ENCODE peak calls at places on chromosomes 2 and 18, in four cellular contexts. Z is spleen; J is lung; Y is CD8-positive, alpha-beta T cell. D is an unnamed sample. For H3K27me3, the result is how much of the 10 kb centered on the place peaks cover.

GRCh38 chr2:42224422-42225067 is 55.4 kb downstream of the EML4 start:
- DNase-seq in J (no peak), Y (no peak), Z (no peak), D (no peak)

GRCh38 chr2:84971799-84972790 is 1.1 kb downstream of the KCMF1 start:
- DNase-seq in Z (peak), J (peak), Y (peak), D (peak)

GRCh38 chr2:122340246-122340645 is 584.8 kb downstream of the TSN start:
- DNase-seq in Y (no peak), J (no peak), Z (no peak), D (no peak)

GRCh38 chr2:64288321-64288931 is 144.2 kb upstream of the PELI1 start:
- DNase-seq in Z (no peak), Y (no peak), J (no peak), D (no peak)

GRCh38 chr2:179592167-179592936 is 269.1 kb downstream of the ZNF385B start:
- DNase-seq in J (no peak), Y (no peak), Z (no peak), D (no peak)

GRCh38 chr18:21933931-21934765 is 193.6 kb downstream of the MIB1 start:
- DNase-seq in J (no peak), Y (no peak), Z (no peak), D (no peak)

GRCh38 chr2:239268082-239268481 is 132.7 kb downstream of the HDAC4 start:
- DNase-seq in Y (peak), J (no peak), Z (peak), D (no peak)

GRCh38 chr2:10140841-10141610 is 18.5 kb downstream of the RRM2 start:
- DNase-seq in J (no peak), Y (no peak), Z (peak), D (no peak)

GRCh38 chr18:55998071-55998522 is 410.1 kb upstream of the TCF4 start:
- DNase-seq in J (no peak), Z (no peak), Y (no peak), D (no peak)

GRCh38 chr2:203988540-203989264 is 52.1 kb downstream of the ICOS start:
- DNase-seq in Z (no peak), J (no peak), Y (no peak), D (no peak)

GRCh38 chr2:15618449-15618855 is 26.8 kb downstream of the DDX1 start:
- DNase-seq in J (no peak), Y (no peak), Z (peak), D (no peak)

GRCh38 chr2:210072922-210073509 is 70.6 kb downstream of the RPE start:
- DNase-seq in Z (no peak), Y (no peak), J (no peak), D (no peak)

GRCh38 chr18:36089001-36089400 is 21.6 kb upstream of the RPRD1A start:
- DNase-seq in Z (no peak), J (no peak), Y (no peak), D (no peak)

GRCh38 chr2:206540757-206541156 is 97.4 kb downstream of the ADAM23 start:
- DNase-seq in Z (no peak), J (no peak), Y (no peak), D (no peak)

GRCh38 chr2:223894968-223895367 is 50.2 kb downstream of the WDFY1 start:
- DNase-seq in Z (no peak), Y (no peak), J (no peak), D (no peak)

GRCh38 chr2:37809525-37809924 is 115.6 kb upstream of the RMDN2 start:
- DNase-seq in Y (no peak), Z (no peak), J (peak), D (no peak)

GRCh38 chr2:80499095-80499494 is 194.5 kb upstream of the LRRTM1 start:
- DNase-seq in Y (no peak), Z (no peak), J (no peak), D (no peak)

GRCh38 chr2:119126650-119127049 is 31.9 kb downstream of the C1QL2 start:
- DNase-seq in Z (no peak), J (no peak), Y (peak), D (peak)

GRCh38 chr18:9697121-9697520 is 11.0 kb upstream of the RAB31 start:
- DNase-seq in Y (no peak), Z (no peak), J (no peak), D (no peak)

GRCh38 chr2:169839954-169840746 is 12.9 kb downstream of the UBR3 start:
- DNase-seq in Z (no peak), Y (no peak), J (no peak), D (no peak)

GRCh38 chr2:121699421-121700328 is 37.0 kb downstream of the NIFK start:
- DNase-seq in Z (peak), J (peak), Y (peak), D (peak)

GRCh38 chr2:74584088-74584645 is 29.6 kb downstream of the DOK1 start:
- DNase-seq in J (no peak), Y (no peak), Z (no peak), D (no peak)

GRCh38 chr2:218991674-218992168 is 1.5 kb downstream of the CRYBA2 start:
- DNase-seq in Z (peak), J (no peak), Y (no peak), D (no peak)

GRCh38 chr2:26585100-26585499 is 56.1 kb downstream of the CIB4 start:
- DNase-seq in Y (no peak), Z (peak), J (no peak), D (no peak)

GRCh38 chr2:240893363-240893828 is 2.6 kb downstream of the MAB21L4 start:
- DNase-seq in J (no peak), Y (no peak), Z (no peak), D (no peak)

GRCh38 chr18:54805571-54806334 is 22.5 kb upstream of the RAB27B start:
- DNase-seq in Z (no peak), J (no peak), Y (no peak), D (no peak)

GRCh38 chr18:57561728-57562423 is 24.6 kb downstream of the FECH start:
- DNase-seq in Y (peak), J (no peak), Z (no peak), D (peak)

GRCh38 chr2:12044857-12045256 is 298.4 kb downstream of the LPIN1 start:
- DNase-seq in Z (peak), J (no peak), Y (no peak), D (peak)

GRCh38 chr2:213806125-213806726 is 522.0 kb downstream of the SPAG16 start:
- DNase-seq in J (no peak), Y (no peak), Z (no peak), D (no peak)

GRCh38 chr2:230738391-230738811 is 25.8 kb downstream of the CAB39 start:
- DNase-seq in J (no peak), Z (no peak), Y (no peak), D (no peak)

GRCh38 chr2:226788881-226789485 is 10.6 kb downstream of the IRS1 start:
- DNase-seq in Z (no peak), J (no peak), Y (no peak), D (no peak)

GRCh38 chr2:1593371-1594205 is 150.7 kb downstream of the PXDN start:
- DNase-seq in Y (no peak), J (no peak), Z (peak), D (no peak)

GRCh38 chr2:137950238-137950637 is 14.0 kb upstream of the HNMT start:
- DNase-seq in Z (no peak), J (no peak), Y (no peak), D (no peak)

GRCh38 chr2:190695739-190696138 is 46.9 kb downstream of the NAB1 start:
- DNase-seq in Y (no peak), J (no peak), Z (no peak), D (no peak)

GRCh38 chr2:56749152-56749752 is 565.5 kb downstream of the CCDC85A start:
- DNase-seq in Z (no peak), J (no peak), Y (no peak), D (no peak)

GRCh38 chr2:191866675-191867506 is 20.0 kb upstream of the CAVIN2 start:
- DNase-seq in Z (no peak), J (peak), Y (no peak), D (no peak)

GRCh38 chr2:137910641-137911040 is 53.6 kb upstream of the HNMT start:
- DNase-seq in J (no peak), Z (no peak), Y (no peak), D (no peak)

GRCh38 chr2:67650292-67651133 is 253.4 kb downstream of the ETAA1 start:
- DNase-seq in Z (no peak), J (peak), Y (no peak), D (no peak)
- H3K27ac ChIP-seq in Z (peak), J (no peak), Y (no peak), D (no peak)

GRCh38 chr2:176102309-176102866 is 2.8 kb downstream of the HOXD12 start:
- DNase-seq in Y (no peak), J (no peak), Z (no peak), D (no peak)
- H3K27me3 ChIP-seq in Y (half or more), J (under half), Z (half or more), D (half or more)

DNA sequence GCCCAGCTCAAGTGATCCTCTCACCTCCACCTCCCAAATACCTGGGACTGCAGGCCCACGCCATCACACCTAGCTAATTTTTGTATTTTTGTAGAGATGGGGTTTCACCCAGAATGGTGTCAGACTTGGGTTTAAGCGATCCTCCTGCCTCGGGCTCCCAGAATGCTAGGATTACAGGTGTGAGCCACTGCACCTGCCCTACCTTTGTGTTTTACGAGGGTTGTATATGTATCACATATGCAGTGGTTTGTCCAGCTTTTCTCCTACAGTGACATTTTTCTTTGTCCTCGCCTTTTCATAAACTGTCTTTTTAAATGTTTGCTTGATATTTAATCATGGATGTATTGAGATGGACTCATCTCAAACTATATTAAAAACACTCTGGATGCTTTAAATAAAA is 38.5 kb downstream of the AGAP1 start:
- DNase-seq in Y (no peak), J (no peak), Z (no peak), D (no peak)
- H3K27ac ChIP-seq in Y (no peak), J (no peak), Z (no peak), D (no peak)

DNA sequence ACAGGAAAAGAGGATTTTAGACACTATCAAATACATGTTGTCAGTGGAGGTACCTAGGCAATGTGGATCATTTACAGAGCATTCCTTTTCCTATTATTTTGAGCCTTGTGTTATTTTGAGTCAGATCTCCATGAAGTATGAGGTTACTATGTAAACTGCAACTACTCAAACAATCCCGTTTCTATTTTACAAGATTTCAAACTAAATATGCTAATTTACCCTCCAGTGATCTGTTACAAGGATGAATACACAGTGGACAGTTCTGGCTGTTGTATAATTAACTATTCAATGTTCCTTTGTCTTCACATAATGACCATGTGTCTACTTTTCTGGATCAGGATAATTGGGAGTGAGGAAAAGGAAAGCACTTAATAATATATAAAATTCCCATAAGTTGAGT is 4.6 kb downstream of the HOXD1 start:
- DNase-seq in J (no peak), Z (no peak), Y (no peak), D (no peak)
- H3K27me3 ChIP-seq in J (under half), Z (under half), Y (under half), D (under half)

GRCh38 chr2:71976685-71977084 is 171.0 kb downstream of the CYP26B1 start:
- DNase-seq in Y (no peak), Z (no peak), J (no peak), D (no peak)

GRCh38 chr2:71965530-71965929 is 182.1 kb downstream of the CYP26B1 start:
- DNase-seq in J (no peak), Y (no peak), Z (no peak), D (no peak)

GRCh38 chr2:71974846-71975245 is 172.8 kb downstream of the CYP26B1 start:
- DNase-seq in Y (no peak), Z (no peak), J (no peak), D (no peak)

GRCh38 chr2:71971493-71971892 is 176.2 kb downstream of the CYP26B1 start:
- DNase-seq in Z (no peak), Y (no peak), J (no peak), D (no peak)
- H3K27ac ChIP-seq in Z (no peak), Y (no peak), J (no peak), D (no peak)

GRCh38 chr2:174339571-174339966 is 4.8 kb downstream of the SP9 start:
- DNase-seq in Z (no peak), Y (no peak), J (no peak), D (no peak)
- H3K27me3 ChIP-seq in Z (half or more), Y (half or more), J (under half), D (half or more)

D was measured in naive thymus-derived CD4-positive, alpha-beta T cell.